ENCODE peak calls at places on chromosomes 1 and 21, in ten cellular contexts. L is sciatic nerve; T is neuronal stem cell; I is GDM1; M is amygdala; Q is GM04503; F is COR-L47; R is stimulated activated effector memory CD8-positive, alpha-beta T cell treated with anti-CD3 and anti-CD28 coated beads, Interleukin-12 subunit alpha, Interleukin-12 subunit beta, amount 100 ng/mL, for 72 hours; Y is right cardiac atrium; O is DND-41. U is an unnamed sample.

GRCh38 chr1:173122958-173123852 is 72.5 kb upstream of the TNFSF18 start:
- DNase-seq in L (peak), T (peak), I (no peak), M (peak), Q (peak), F (no peak), R (no peak), Y (peak), O (no peak), U (peak)

GRCh38 chr1:65993047-65993363 is 200.3 kb downstream of the PDE4B start:
- DNase-seq in L (no peak), T (no peak), I (no peak), M (peak), Q (no peak), F (no peak), R (no peak), Y (no peak), O (no peak), U (peak)

GRCh38 chr1:109570414-109570813 is 22.0 kb downstream of the GNAI3 start:
- DNase-seq in L (no peak), T (no peak), I (no peak), M (no peak), Q (no peak), F (no peak), R (no peak), Y (no peak), O (no peak), U (no peak)

GRCh38 chr1:5914676-5915285 is 77.4 kb downstream of the NPHP4 start:
- DNase-seq in L (no peak), T (no peak), I (no peak), M (no peak), Q (no peak), F (no peak), R (no peak), Y (no peak), O (no peak), U (no peak)

GRCh38 chr1:10210841-10211804 is 753 bp downstream of the KIF1B start:
- DNase-seq in L (peak), T (peak), I (no peak), M (peak), Q (peak), F (peak), R (peak), Y (peak), O (peak), U (peak)

GRCh38 chr1:19139711-19140110 is 70.4 kb downstream of the UBR4 start:
- DNase-seq in L (no peak), T (no peak), I (no peak), M (no peak), Q (no peak), F (no peak), R (no peak), Y (no peak), O (no peak), U (no peak)

GRCh38 chr1:176765608-176766007 is 302.6 kb downstream of the PAPPA2 start:
- DNase-seq in L (no peak), T (no peak), I (no peak), M (no peak), Q (no peak), F (no peak), R (no peak), Y (no peak), O (no peak), U (no peak)

GRCh38 chr1:185400057-185400456 is 83.0 kb upstream of the IVNS1ABP start:
- DNase-seq in L (no peak), T (no peak), I (no peak), M (no peak), Q (peak), F (no peak), R (no peak), Y (no peak), O (no peak), U (no peak)

GRCh38 chr1:201742476-201742875 is 86.5 kb upstream of the IPO9 start:
- DNase-seq in L (no peak), T (no peak), I (no peak), M (no peak), Q (no peak), F (no peak), R (no peak), Y (peak), O (no peak), U (no peak)

GRCh38 chr1:20574686-20575543 is 14.0 kb upstream of the CDA start:
- DNase-seq in L (peak), T (peak), I (peak), M (no peak), Q (no peak), F (peak), R (peak), Y (peak), O (peak), U (peak)

GRCh38 chr1:2411801-2412394 is 466 bp downstream of the PEX10 start:
- DNase-seq in L (no peak), T (no peak), I (peak), M (peak), Q (no peak), F (no peak), R (no peak), Y (peak), O (no peak), U (no peak)

GRCh38 chr1:223188618-223189356 is 45.7 kb upstream of the TLR5 start:
- DNase-seq in L (no peak), T (no peak), I (no peak), M (no peak), Q (no peak), F (no peak), R (no peak), Y (no peak), O (no peak), U (no peak)

GRCh38 chr1:54018635-54019034 is 649 bp upstream of the LDLRAD1 start:
- DNase-seq in L (no peak), T (no peak), I (no peak), M (no peak), Q (no peak), F (no peak), R (no peak), Y (no peak), O (no peak), U (no peak)

GRCh38 chr1:204419064-204419403 is 7.4 kb upstream of the PPP1R15B start:
- DNase-seq in L (no peak), T (no peak), I (no peak), M (no peak), Q (no peak), F (no peak), R (no peak), Y (no peak), O (no peak), U (no peak)

GRCh38 chr21:44517175-44517899 is 22.7 kb downstream of the KRTAP10-1 start:
- DNase-seq in L (no peak), T (no peak), I (no peak), M (peak), Q (no peak), F (no peak), R (no peak), Y (peak), O (peak), U (no peak)

GRCh38 chr1:161492827-161493226 is 12.4 kb upstream of the FCGR2A start:
- DNase-seq in L (no peak), T (no peak), I (no peak), M (no peak), Q (no peak), F (no peak), R (no peak), Y (no peak), O (no peak), U (no peak)

GRCh38 chr1:63073530-63074306 is 248.6 kb upstream of the FOXD3 start:
- DNase-seq in L (peak), T (peak), I (no peak), M (no peak), Q (no peak), F (no peak), R (no peak), Y (peak), O (no peak), U (no peak)

GRCh38 chr1:15352122-15352957 is 57.3 kb upstream of the EFHD2 start:
- DNase-seq in L (no peak), T (no peak), I (peak), M (no peak), Q (peak), F (peak), R (peak), Y (no peak), O (peak), U (no peak)

GRCh38 chr1:89887270-89887669 is 66.4 kb downstream of the LRRC8D start:
- DNase-seq in L (no peak), T (no peak), I (no peak), M (no peak), Q (no peak), F (no peak), R (no peak), Y (no peak), O (no peak), U (no peak)

GRCh38 chr21:27277122-27277521 is 310.2 kb upstream of the ADAMTS5 start:
- DNase-seq in L (no peak), T (no peak), I (no peak), M (no peak), Q (peak), F (no peak), R (no peak), Y (no peak), O (no peak), U (no peak)

GRCh38 chr1:71733121-71733520 is 549.2 kb downstream of the NEGR1 start:
- DNase-seq in L (no peak), T (no peak), I (no peak), M (no peak), Q (no peak), F (no peak), R (no peak), Y (no peak), O (peak), U (no peak)

GRCh38 chr1:111739222-111739983 is at the start of gene INKA2:
- DNase-seq in L (peak), T (peak), I (peak), M (peak), Q (no peak), F (peak), R (peak), Y (peak), O (peak), U (peak)

GRCh38 chr1:239987103-239987745 is 104.5 kb upstream of the FMN2 start:
- DNase-seq in L (peak), T (no peak), I (no peak), M (no peak), Q (no peak), F (peak), R (no peak), Y (peak), O (peak), U (no peak)

GRCh38 chr1:233025156-233025555 is 74.7 kb downstream of the NTPCR start:
- DNase-seq in L (no peak), T (peak), I (peak), M (no peak), Q (no peak), F (no peak), R (no peak), Y (no peak), O (peak), U (no peak)

GRCh38 chr1:25819496-25820246 is at the start of gene MTFR1L:
- DNase-seq in L (peak), T (peak), I (peak), M (peak), Q (peak), F (peak), R (peak), Y (peak), O (peak), U (peak)

GRCh38 chr1:113530021-113530420 is 139.7 kb downstream of the MAGI3 start:
- DNase-seq in L (no peak), T (no peak), I (no peak), M (no peak), Q (peak), F (no peak), R (no peak), Y (no peak), O (no peak), U (no peak)